ENCODE peak calls at places on chromosome 21, in seven cellular contexts. One of them, this sample, is unnamed.

GRCh38 chr21:44455524-44456206 is 355 bp downstream of the LRRC3 start:
- DNase-seq in HCT116: no peak
- DNase-seq in GM23338: peak
- DNase-seq in WERI-Rb-1: peak
- DNase-seq in ovary: peak
- DNase-seq in left ventricle myocardium inferior: peak
- DNase-seq in fibroblast of lung: peak
- DNase-seq in this sample: peak

GRCh38 chr21:27301216-27301615 is 334.3 kb upstream of the ADAMTS5 start:
- DNase-seq in HCT116: no peak
- DNase-seq in GM23338: no peak
- DNase-seq in WERI-Rb-1: no peak
- DNase-seq in ovary: no peak
- DNase-seq in left ventricle myocardium inferior: no peak
- DNase-seq in fibroblast of lung: peak
- DNase-seq in this sample: no peak

GRCh38 chr21:39456665-39457064 is 4.9 kb downstream of the SH3BGR start:
- DNase-seq in HCT116: no peak
- DNase-seq in GM23338: peak
- DNase-seq in WERI-Rb-1: no peak
- DNase-seq in ovary: no peak
- DNase-seq in left ventricle myocardium inferior: no peak
- DNase-seq in fibroblast of lung: no peak
- DNase-seq in this sample: no peak

GRCh38 chr21:45334591-45335081 is 46.9 kb upstream of the POFUT2 start:
- DNase-seq in HCT116: no peak
- DNase-seq in GM23338: no peak
- DNase-seq in WERI-Rb-1: no peak
- DNase-seq in ovary: peak
- DNase-seq in left ventricle myocardium inferior: peak
- DNase-seq in fibroblast of lung: no peak
- DNase-seq in this sample: no peak

GRCh38 chr21:13937236-13937635 is 273.5 kb downstream of the LIPI start:
- DNase-seq in HCT116: no peak
- DNase-seq in GM23338: no peak
- DNase-seq in WERI-Rb-1: no peak
- DNase-seq in ovary: no peak
- DNase-seq in left ventricle myocardium inferior: no peak
- DNase-seq in fibroblast of lung: no peak
- DNase-seq in this sample: no peak

GRCh38 chr21:25462517-25462971 is 144.7 kb downstream of the MRPL39 start:
- DNase-seq in HCT116: no peak
- DNase-seq in GM23338: no peak
- DNase-seq in WERI-Rb-1: no peak
- DNase-seq in ovary: no peak
- DNase-seq in left ventricle myocardium inferior: no peak
- DNase-seq in fibroblast of lung: no peak
- DNase-seq in this sample: no peak

GRCh38 chr21:35400233-35400939 is 351.3 kb upstream of the RUNX1 start:
- DNase-seq in HCT116: peak
- DNase-seq in GM23338: peak
- DNase-seq in WERI-Rb-1: no peak
- DNase-seq in ovary: no peak
- DNase-seq in left ventricle myocardium inferior: no peak
- DNase-seq in fibroblast of lung: peak
- DNase-seq in this sample: peak

GRCh38 chr21:14741237-14741636 is 195.1 kb upstream of the SAMSN1 start:
- DNase-seq in HCT116: peak
- DNase-seq in GM23338: no peak
- DNase-seq in WERI-Rb-1: no peak
- DNase-seq in ovary: no peak
- DNase-seq in left ventricle myocardium inferior: no peak
- DNase-seq in fibroblast of lung: no peak
- DNase-seq in this sample: peak

GRCh38 chr21:28856588-28857250 is 136.0 kb downstream of the LTN1 start:
- DNase-seq in HCT116: no peak
- DNase-seq in GM23338: peak
- DNase-seq in WERI-Rb-1: no peak
- DNase-seq in ovary: no peak
- DNase-seq in left ventricle myocardium inferior: no peak
- DNase-seq in fibroblast of lung: no peak
- DNase-seq in this sample: no peak

GRCh38 chr21:25509862-25510261 is 97.4 kb downstream of the MRPL39 start:
- DNase-seq in HCT116: no peak
- DNase-seq in GM23338: no peak
- DNase-seq in WERI-Rb-1: no peak
- DNase-seq in ovary: no peak
- DNase-seq in left ventricle myocardium inferior: no peak
- DNase-seq in fibroblast of lung: no peak
- DNase-seq in this sample: no peak

GRCh38 chr21:42563261-42564045 is 49.8 kb downstream of the SLC37A1 start:
- DNase-seq in HCT116: no peak
- DNase-seq in GM23338: no peak
- DNase-seq in WERI-Rb-1: peak
- DNase-seq in ovary: peak
- DNase-seq in left ventricle myocardium inferior: no peak
- DNase-seq in fibroblast of lung: no peak
- DNase-seq in this sample: peak
- H3K27ac ChIP-seq in HCT116: no peak
- H3K27ac ChIP-seq in GM23338: no peak
- H3K27ac ChIP-seq in WERI-Rb-1: no peak
- H3K27ac ChIP-seq in ovary: no peak
- H3K27ac ChIP-seq in left ventricle myocardium inferior: no peak
- H3K27ac ChIP-seq in fibroblast of lung: no peak
- H3K27ac ChIP-seq in this sample: no peak

GRCh38 chr21:42685954-42686500 is 32.6 kb downstream of the PDE9A start:
- DNase-seq in HCT116: no peak
- DNase-seq in GM23338: no peak
- DNase-seq in WERI-Rb-1: no peak
- DNase-seq in ovary: no peak
- DNase-seq in left ventricle myocardium inferior: no peak
- DNase-seq in fibroblast of lung: no peak
- DNase-seq in this sample: no peak

GRCh38 chr21:42687796-42688195 is 34.4 kb downstream of the PDE9A start:
- DNase-seq in HCT116: no peak
- DNase-seq in GM23338: no peak
- DNase-seq in WERI-Rb-1: no peak
- DNase-seq in ovary: no peak
- DNase-seq in left ventricle myocardium inferior: no peak
- DNase-seq in fibroblast of lung: no peak
- DNase-seq in this sample: no peak

GRCh38 chr21:42690586-42690985 is 37.2 kb downstream of the PDE9A start:
- DNase-seq in HCT116: no peak
- DNase-seq in GM23338: no peak
- DNase-seq in WERI-Rb-1: no peak
- DNase-seq in ovary: no peak
- DNase-seq in left ventricle myocardium inferior: no peak
- DNase-seq in fibroblast of lung: no peak
- DNase-seq in this sample: no peak

GRCh38 chr21:42688226-42688840 is 34.9 kb downstream of the PDE9A start:
- DNase-seq in HCT116: no peak
- DNase-seq in GM23338: no peak
- DNase-seq in WERI-Rb-1: no peak
- DNase-seq in ovary: no peak
- DNase-seq in left ventricle myocardium inferior: no peak
- DNase-seq in fibroblast of lung: no peak
- DNase-seq in this sample: no peak

GRCh38 chr21:42688841-42689371 is 35.5 kb downstream of the PDE9A start:
- DNase-seq in HCT116: no peak
- DNase-seq in GM23338: no peak
- DNase-seq in WERI-Rb-1: peak
- DNase-seq in ovary: no peak
- DNase-seq in left ventricle myocardium inferior: no peak
- DNase-seq in fibroblast of lung: no peak
- DNase-seq in this sample: no peak
- TF ChIP-seq CTCF in HCT116: no peak
- TF ChIP-seq CTCF in GM23338: peak
- TF ChIP-seq CTCF in WERI-Rb-1: peak
- TF ChIP-seq CTCF in ovary: no peak
- TF ChIP-seq CTCF in left ventricle myocardium inferior: no peak
- TF ChIP-seq CTCF in fibroblast of lung: no peak
- TF ChIP-seq CTCF in this sample: no peak

DNA sequence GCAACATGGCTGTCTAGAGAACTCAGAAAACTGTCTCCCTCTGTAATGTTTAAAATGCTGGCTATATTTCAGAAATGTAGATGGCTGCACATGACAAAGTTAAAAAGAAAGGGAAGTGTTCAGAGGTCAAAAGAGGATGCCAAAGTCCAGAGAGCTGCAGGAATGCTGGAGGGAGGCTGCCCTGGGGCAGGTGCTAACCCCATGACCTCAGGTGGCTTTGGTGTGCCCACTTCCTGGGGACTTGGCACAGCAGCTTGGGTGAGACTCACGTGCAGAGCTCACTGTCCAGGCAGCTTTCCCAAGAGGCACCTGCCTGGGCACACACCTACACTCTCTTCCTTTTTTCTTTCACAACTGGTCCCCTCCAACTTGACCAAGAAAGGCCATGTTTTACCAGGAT is 256.4 kb downstream of the KCNJ6 start:
- DNase-seq in HCT116: no peak
- DNase-seq in GM23338: no peak
- DNase-seq in WERI-Rb-1: no peak
- DNase-seq in ovary: no peak
- DNase-seq in left ventricle myocardium inferior: no peak
- DNase-seq in fibroblast of lung: no peak
- DNase-seq in this sample: no peak
- H3K27ac ChIP-seq in HCT116: no peak
- H3K27ac ChIP-seq in GM23338: no peak
- H3K27ac ChIP-seq in WERI-Rb-1: no peak
- H3K27ac ChIP-seq in ovary: no peak
- H3K27ac ChIP-seq in left ventricle myocardium inferior: no peak
- H3K27ac ChIP-seq in fibroblast of lung: no peak
- H3K27ac ChIP-seq in this sample: no peak

GRCh38 chr21:30256100-30256499 is 26.6 kb downstream of the KRTAP24-1 start:
- DNase-seq in HCT116: no peak
- DNase-seq in GM23338: no peak
- DNase-seq in WERI-Rb-1: no peak
- DNase-seq in ovary: no peak
- DNase-seq in left ventricle myocardium inferior: no peak
- DNase-seq in fibroblast of lung: no peak
- DNase-seq in this sample: no peak

GRCh38 chr21:30255679-30256078 is 27.1 kb downstream of the KRTAP24-1 start:
- DNase-seq in HCT116: no peak
- DNase-seq in GM23338: no peak
- DNase-seq in WERI-Rb-1: no peak
- DNase-seq in ovary: no peak
- DNase-seq in left ventricle myocardium inferior: no peak
- DNase-seq in fibroblast of lung: no peak
- DNase-seq in this sample: no peak

GRCh38 chr21:30251781-30252180 is 31.0 kb downstream of the KRTAP24-1 start:
- DNase-seq in HCT116: no peak
- DNase-seq in GM23338: no peak
- DNase-seq in WERI-Rb-1: no peak
- DNase-seq in ovary: no peak
- DNase-seq in left ventricle myocardium inferior: no peak
- DNase-seq in fibroblast of lung: no peak
- DNase-seq in this sample: peak

GRCh38 chr21:30257773-30258172 is 25.0 kb downstream of the KRTAP24-1 start:
- DNase-seq in HCT116: no peak
- DNase-seq in GM23338: peak
- DNase-seq in WERI-Rb-1: peak
- DNase-seq in ovary: no peak
- DNase-seq in left ventricle myocardium inferior: no peak
- DNase-seq in fibroblast of lung: no peak
- DNase-seq in this sample: peak
- TF ChIP-seq CTCF in HCT116: no peak
- TF ChIP-seq CTCF in GM23338: peak
- TF ChIP-seq CTCF in WERI-Rb-1: peak
- TF ChIP-seq CTCF in ovary: no peak
- TF ChIP-seq CTCF in left ventricle myocardium inferior: peak
- TF ChIP-seq CTCF in fibroblast of lung: no peak
- TF ChIP-seq CTCF in this sample: no peak

DNA sequence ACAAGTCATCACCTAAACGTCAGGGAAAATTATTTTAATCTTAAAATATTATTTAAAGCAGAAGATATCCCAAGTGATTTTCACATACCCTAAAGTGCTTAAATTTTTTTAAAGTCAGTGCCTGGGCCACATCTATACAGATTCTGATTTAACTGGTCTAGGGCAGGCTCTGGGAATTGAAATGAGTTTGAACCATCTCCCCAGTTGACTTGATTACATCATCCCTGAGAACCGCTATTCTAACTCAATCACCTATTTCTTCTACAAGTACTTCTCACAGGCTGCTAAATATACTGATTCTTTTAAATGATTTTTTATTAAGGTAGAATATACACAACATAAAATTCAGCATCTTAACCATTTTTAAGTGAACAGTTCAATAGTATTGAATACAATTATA is 19.6 kb downstream of the GART start:
- DNase-seq in HCT116: no peak
- DNase-seq in GM23338: no peak
- DNase-seq in WERI-Rb-1: no peak
- DNase-seq in ovary: no peak
- DNase-seq in left ventricle myocardium inferior: no peak
- DNase-seq in fibroblast of lung: no peak
- DNase-seq in this sample: no peak
- H3K27ac ChIP-seq in HCT116: no peak
- H3K27ac ChIP-seq in GM23338: peak
- H3K27ac ChIP-seq in WERI-Rb-1: no peak
- H3K27ac ChIP-seq in ovary: no peak
- H3K27ac ChIP-seq in left ventricle myocardium inferior: no peak
- H3K27ac ChIP-seq in fibroblast of lung: no peak
- H3K27ac ChIP-seq in this sample: no peak

DNA sequence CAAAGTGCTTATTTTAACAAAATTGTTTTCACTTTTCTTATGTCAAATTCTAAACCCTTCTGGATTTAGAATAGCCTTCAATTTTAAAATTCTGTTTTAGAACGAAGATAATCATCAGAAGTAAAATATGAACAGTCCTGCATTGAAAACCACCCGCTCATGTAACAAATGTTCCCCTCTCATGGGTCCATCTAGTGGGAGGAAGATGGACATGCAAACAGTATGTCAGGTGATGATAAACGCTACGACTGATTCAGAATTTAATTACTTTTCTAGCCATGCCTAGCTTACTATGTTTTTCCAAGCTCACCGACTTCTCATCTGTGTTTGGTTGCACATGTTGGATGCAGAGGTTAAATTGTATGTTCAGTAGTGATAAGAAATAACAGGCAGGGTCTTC is 23.5 kb downstream of the SOD1 start:
- DNase-seq in HCT116: no peak
- DNase-seq in GM23338: no peak
- DNase-seq in WERI-Rb-1: no peak
- DNase-seq in ovary: no peak
- DNase-seq in left ventricle myocardium inferior: no peak
- DNase-seq in fibroblast of lung: peak
- DNase-seq in this sample: peak
- TF ChIP-seq CTCF in HCT116: no peak
- TF ChIP-seq CTCF in GM23338: no peak
- TF ChIP-seq CTCF in WERI-Rb-1: peak
- TF ChIP-seq CTCF in ovary: no peak
- TF ChIP-seq CTCF in left ventricle myocardium inferior: no peak
- TF ChIP-seq CTCF in fibroblast of lung: no peak
- TF ChIP-seq CTCF in this sample: no peak

This sample was measured in RWPE1.